ENCODE peak calls at places on chromosomes 7 and 10, in six cellular contexts. Z is tibial artery, E is epithelial cell of proximal tubule, V is LNCaP clone FGC, J is GM12878, D is GM12865. F is an unnamed sample.
A peak's percentile ranks its signal among the peaks of the same experiment; 100 is the strongest.

GRCh38 chr7:112799473-112799872 is 9.3 kb upstream of the TMEM168 start:
- DNase-seq in Z (no peak), V (no peak), J (no peak), D (no peak), E (no peak), F (no peak)

GRCh38 chr7:55369427-55369826 is 4.3 kb downstream of the LANCL2 start:
- DNase-seq in V (no peak), E (peak; percentile 45), J (no peak), Z (no peak), D (no peak), F (no peak)

GRCh38 chr7:152633504-152633903 is 42.4 kb downstream of the XRCC2 start:
- DNase-seq in D (no peak), Z (no peak), J (no peak), V (no peak), E (no peak), F (no peak)

GRCh38 chr10:46245381-46245900 is 41.4 kb upstream of the ANTXRL start:
- DNase-seq in D (no peak), E (no peak), Z (no peak), J (no peak), V (no peak), F (no peak)

GRCh38 chr7:139886206-139886605 is 57.1 kb downstream of the TBXAS1 start:
- DNase-seq in V (no peak), D (no peak), Z (no peak), J (no peak), E (no peak), F (no peak)

GRCh38 chr10:75773139-75773801 is 341.8 kb downstream of the LRMDA start:
- DNase-seq in J (no peak), Z (peak; percentile 43), D (no peak), E (no peak), V (no peak), F (no peak)

GRCh38 chr7:32299133-32299702 is 191.0 kb downstream of the LSM5 start:
- DNase-seq in J (no peak), V (no peak), E (no peak), Z (no peak), D (no peak), F (no peak)

GRCh38 chr7:27739301-27739913 is 555 bp upstream of the TAX1BP1 start:
- DNase-seq in Z (no peak), V (no peak), E (peak; percentile 35), D (peak; percentile 1), J (no peak), F (no peak)

GRCh38 chr10:91700273-91700672 is 67.4 kb upstream of the PPP1R3C start:
- DNase-seq in D (no peak), E (no peak), J (no peak), Z (no peak), V (no peak), F (no peak)

GRCh38 chr7:33981221-33981620 is 75.9 kb downstream of the BMPER start:
- DNase-seq in E (no peak), V (no peak), Z (no peak), J (no peak), D (no peak), F (no peak)

GRCh38 chr7:157490465-157490912 is 153.7 kb downstream of the DNAJB6 start:
- DNase-seq in E (no peak), V (peak; percentile 43), Z (no peak), J (peak; percentile 25), D (peak; percentile 51), F (peak; percentile 26)

GRCh38 chr7:20220824-20221547 is 3.8 kb upstream of the MACC1 start:
- DNase-seq in E (no peak), D (peak; percentile 80), V (no peak), J (no peak), Z (no peak), F (no peak)

GRCh38 chr7:137682596-137682995 is 164.2 kb downstream of the DGKI start:
- DNase-seq in E (peak; percentile 93), V (no peak), J (no peak), D (no peak), Z (no peak), F (no peak)

GRCh38 chr10:131560166-131560565 is 248.6 kb upstream of the TCERG1L start:
- DNase-seq in J (no peak), Z (no peak), V (no peak), E (no peak), D (no peak), F (no peak)

GRCh38 chr7:114860196-114860595 is 61.7 kb upstream of the MDFIC start:
- DNase-seq in D (no peak), J (no peak), E (no peak), Z (no peak), V (no peak), F (no peak)

GRCh38 chr10:44258460-44259089 is 126.3 kb downstream of the CXCL12 start:
- DNase-seq in V (no peak), D (no peak), J (no peak), E (no peak), Z (no peak), F (no peak)

GRCh38 chr7:28180031-28180363 is 598 bp downstream of the JAZF1 start:
- DNase-seq in E (no peak), J (no peak), Z (no peak), D (no peak), V (no peak), F (no peak)

GRCh38 chr7:1100886-1101579 is 13.1 kb downstream of the GPER1 start:
- DNase-seq in V (no peak), E (no peak), Z (no peak), D (no peak), J (no peak), F (no peak)

GRCh38 chr7:51301806-51302205 is 14.8 kb downstream of the COBL start:
- DNase-seq in J (no peak), D (no peak), E (no peak), V (no peak), Z (no peak), F (no peak)

GRCh38 chr7:157993406-157994105 is 594.1 kb downstream of the PTPRN2 start:
- DNase-seq in E (no peak), J (no peak), V (no peak), D (no peak), Z (no peak), F (no peak)

GRCh38 chr7:74498996-74499834 is 45.5 kb downstream of the GTF2IRD1 start:
- DNase-seq in J (no peak), Z (no peak), D (no peak), E (no peak), V (no peak), F (no peak)

GRCh38 chr10:112949875-112950507 is at the start of gene TCF7L2:
- DNase-seq in V (peak; percentile 87), D (peak; percentile 64), Z (peak; percentile 99), J (no peak), E (peak; percentile 87), F (no peak)

DNA sequence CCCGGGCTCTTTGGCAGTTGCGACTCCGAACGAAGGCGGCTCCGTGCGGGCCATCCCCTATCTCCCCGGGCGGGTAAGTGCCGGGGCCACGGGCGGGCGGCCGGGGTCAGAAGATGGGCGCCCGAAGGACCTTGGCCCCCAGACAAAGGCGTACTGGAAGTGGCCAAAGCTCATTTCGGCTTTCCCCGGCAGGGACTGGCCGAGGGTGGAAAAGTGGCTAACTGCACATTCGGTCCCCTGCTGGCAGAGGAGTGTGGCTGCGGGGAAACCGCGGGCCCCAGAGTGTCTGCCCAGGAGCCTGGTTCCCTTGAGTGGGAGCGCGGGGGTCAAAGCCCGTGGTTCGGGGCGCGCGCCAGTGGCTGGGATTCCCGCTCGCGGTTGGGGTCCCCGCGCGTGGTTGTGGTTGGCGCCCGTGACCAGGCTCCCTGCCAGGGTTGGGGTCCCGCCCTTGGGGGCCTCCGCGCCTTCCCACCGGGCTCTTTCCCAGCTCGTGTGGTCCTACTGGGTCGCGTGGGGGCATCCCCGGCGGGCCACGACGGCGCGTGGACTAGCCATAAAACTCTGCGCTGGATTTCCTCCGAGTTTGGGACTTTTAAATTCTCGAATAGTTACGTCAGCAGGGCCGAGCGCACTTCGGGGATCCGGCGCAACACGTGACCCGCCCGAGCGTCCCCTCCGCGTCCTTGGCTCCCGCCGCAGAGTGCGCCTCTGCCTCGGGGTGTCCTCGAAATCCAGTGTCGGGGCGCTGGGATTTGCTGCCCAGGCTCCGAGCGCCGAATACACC is 124.4 kb downstream of the TACC2 start:
- DNase-seq in V (peak; percentile 50), Z (peak; percentile 70), E (no peak), D (peak; percentile 13), J (no peak), F (no peak)
- H3K4me3 ChIP-seq in V (peak overlapping the region; percentile 62), Z (peak overlapping the region; percentile 83), E (peak overlapping the region; percentile 93), D (peak overlapping the region; percentile 30), J (no peak overlapping the region), F (no peak overlapping the region)

GRCh38 chr7:7156663-7157062 is 25.7 kb upstream of the C1GALT1 start:
- DNase-seq in E (no peak), D (no peak), Z (no peak), V (no peak), J (no peak), F (no peak)

GRCh38 chr7:7152315-7152714 is 30.0 kb upstream of the C1GALT1 start:
- DNase-seq in E (no peak), D (no peak), J (no peak), V (no peak), Z (no peak), F (no peak)

GRCh38 chr7:7157177-7157886 is 25.0 kb upstream of the C1GALT1 start:
- DNase-seq in Z (peak; percentile 30), V (no peak), E (no peak), J (peak; percentile 45), D (peak; percentile 85), F (peak; percentile 65)

GRCh38 chr7:7159063-7159645 is 23.2 kb upstream of the C1GALT1 start:
- DNase-seq in E (no peak), J (no peak), Z (no peak), V (no peak), D (peak; percentile 8), F (no peak)

DNA sequence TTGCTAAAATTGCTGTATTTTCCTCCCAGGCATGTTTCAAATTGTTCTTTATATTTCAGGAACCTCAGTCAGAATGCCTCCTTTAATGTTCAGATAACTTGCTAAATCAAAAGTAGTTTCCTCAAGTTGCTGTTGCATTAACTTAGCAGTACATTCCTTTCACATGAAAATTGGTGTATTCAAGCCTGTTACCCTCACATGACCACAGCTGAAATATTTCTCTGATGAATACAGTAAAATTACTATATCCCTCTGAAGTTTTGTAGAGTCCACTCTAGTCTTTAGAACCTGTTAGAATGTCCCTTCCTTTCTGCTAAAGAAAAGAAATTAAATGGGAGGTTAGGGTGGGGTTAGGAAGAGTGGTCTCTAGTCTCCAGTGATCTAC is 24.5 kb upstream of the C1GALT1 start:
- DNase-seq in V (no peak), D (no peak), E (peak; percentile 52), J (no peak), Z (no peak), F (no peak)
- H3K4me3 ChIP-seq in V (no peak overlapping the region), D (peak overlapping the region; percentile 43), E (no peak overlapping the region), J (no peak overlapping the region), Z (no peak overlapping the region), F (peak overlapping the region; percentile 23)

GRCh38 chr7:130628901-130629300 is 39.6 kb downstream of the COPG2 start:
- DNase-seq in E (no peak), V (no peak), Z (no peak), D (no peak), J (no peak), F (no peak)
- H3K4me3 ChIP-seq in E (no peak overlapping the region), V (no peak overlapping the region), Z (no peak overlapping the region), D (no peak overlapping the region), J (no peak overlapping the region), F (no peak overlapping the region)

DNA sequence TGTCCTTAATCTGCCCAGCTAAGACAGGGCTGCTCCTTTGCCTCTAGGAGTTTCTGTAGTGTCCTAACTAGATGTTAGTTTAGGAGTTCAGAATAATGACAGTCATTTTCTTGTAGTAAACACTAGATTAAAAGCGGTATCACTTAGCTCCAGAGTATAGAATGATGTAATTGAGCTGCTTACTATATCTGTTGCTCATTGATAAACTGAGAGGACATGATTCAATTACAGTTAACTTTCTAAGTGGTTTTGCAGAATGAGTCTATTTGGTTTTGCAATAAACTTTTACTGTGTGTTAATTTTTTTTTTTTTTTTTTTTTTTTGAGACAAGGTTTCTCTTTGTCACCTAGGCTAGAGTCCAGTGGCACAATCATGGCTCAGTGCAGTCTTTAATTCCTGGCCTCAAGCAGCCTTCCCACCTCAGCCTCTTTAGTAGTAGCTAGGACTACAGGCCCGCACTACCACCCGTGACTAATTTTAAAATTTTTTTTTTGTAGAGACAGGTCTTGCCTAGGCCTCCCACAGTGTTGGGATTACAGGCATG is 1.8 kb downstream of the STMP1 start:
- DNase-seq in E (no peak), V (no peak), J (no peak), D (no peak), Z (no peak), F (no peak)
- H3K4me3 ChIP-seq in E (no peak overlapping the region), V (no peak overlapping the region), J (peak overlapping the region; percentile 100), D (no peak overlapping the region), Z (no peak overlapping the region), F (no peak overlapping the region)